ENCODE peak calls at places on chromosomes 2 and 18, in seven cellular contexts. V, W, S, J, C, F and K are unnamed samples. For H3K4me1 and H3K9me3, the result is how much of the 10 kb centered on the place peaks cover.

GRCh38 chr2:206160807-206161179 is 1.1 kb downstream of the EEF1B2 start:
- DNase-seq in V (no peak), W (no peak), S (no peak), J (peak), C (peak), F (no peak), K (no peak)

GRCh38 chr18:49238433-49239042 is 221.9 kb downstream of the DYM start:
- DNase-seq in V (no peak), W (no peak), S (no peak), J (peak), C (peak), F (no peak), K (peak)

GRCh38 chr2:172372436-172372835 is 55.0 kb upstream of the ITGA6 start:
- DNase-seq in V (no peak), W (no peak), S (no peak), J (no peak), C (no peak), F (no peak), K (no peak)

GRCh38 chr18:63741769-63742168 is 33.4 kb upstream of the SERPINB7 start:
- DNase-seq in V (no peak), W (no peak), S (no peak), J (peak), C (no peak), F (no peak), K (no peak)

GRCh38 chr2:128326296-128326790 is 7.7 kb upstream of the HS6ST1 start:
- DNase-seq in V (no peak), W (no peak), S (no peak), J (no peak), C (no peak), F (no peak), K (no peak)

GRCh38 chr2:230757476-230757875 is 44.8 kb downstream of the CAB39 start:
- DNase-seq in V (no peak), W (no peak), S (no peak), J (peak), C (no peak), F (no peak), K (no peak)

GRCh38 chr2:220114443-220114842 is 487.0 kb downstream of the SLC4A3 start:
- DNase-seq in V (no peak), W (no peak), S (no peak), J (peak), C (no peak), F (no peak), K (no peak)

GRCh38 chr2:239268082-239268481 is 132.7 kb downstream of the HDAC4 start:
- DNase-seq in V (no peak), W (peak), S (no peak), J (peak), C (no peak), F (peak), K (no peak)

GRCh38 chr18:21391074-21391673 is 149.1 kb downstream of the GREB1L start:
- DNase-seq in V (no peak), W (no peak), S (no peak), J (peak), C (no peak), F (no peak), K (peak)

GRCh38 chr18:23363865-23364570 is 89.1 kb upstream of the RIOK3 start:
- DNase-seq in V (no peak), W (no peak), S (no peak), J (no peak), C (no peak), F (no peak), K (no peak)

GRCh38 chr2:152418688-152419087 is 83.7 kb downstream of the FMNL2 start:
- DNase-seq in V (no peak), W (no peak), S (no peak), J (peak), C (no peak), F (no peak), K (no peak)

GRCh38 chr18:58362027-58362575 is 266.8 kb downstream of the ALPK2 start:
- DNase-seq in V (no peak), W (no peak), S (peak), J (peak), C (no peak), F (no peak), K (no peak)

GRCh38 chr2:12498703-12499102 is 218.0 kb upstream of the TRIB2 start:
- DNase-seq in V (no peak), W (no peak), S (no peak), J (peak), C (no peak), F (no peak), K (no peak)

GRCh38 chr2:26049641-26050040 is 15.8 kb downstream of the RAB10 start:
- DNase-seq in V (no peak), W (no peak), S (no peak), J (no peak), C (no peak), F (no peak), K (no peak)

GRCh38 chr2:49687873-49688272 is 533.6 kb upstream of the FSHR start:
- DNase-seq in V (no peak), W (no peak), S (no peak), J (peak), C (peak), F (no peak), K (no peak)

GRCh38 chr2:157900203-157900602 is 24.1 kb upstream of the ACVR1 start:
- DNase-seq in V (no peak), W (no peak), S (no peak), J (no peak), C (no peak), F (no peak), K (no peak)

GRCh38 chr2:157897106-157897971 is 21.2 kb upstream of the ACVR1 start:
- DNase-seq in V (peak), W (no peak), S (no peak), J (no peak), C (peak), F (no peak), K (no peak)

GRCh38 chr2:157898591-157898996 is 22.5 kb upstream of the ACVR1 start:
- DNase-seq in V (peak), W (peak), S (peak), J (peak), C (no peak), F (no peak), K (no peak)

GRCh38 chr2:157900684-157901083 is 24.6 kb upstream of the ACVR1 start:
- DNase-seq in V (no peak), W (no peak), S (no peak), J (no peak), C (no peak), F (no peak), K (no peak)

GRCh38 chr2:157899125-157899839 is 23.2 kb upstream of the ACVR1 start:
- DNase-seq in V (no peak), W (no peak), S (no peak), J (no peak), C (no peak), F (no peak), K (no peak)
- H3K4me3 ChIP-seq in V (no peak), W (no peak), S (no peak), J (no peak), C (no peak), F (no peak), K (no peak)

GRCh38 chr2:47056374-47056773 is 98.7 kb downstream of the STPG4 start:
- DNase-seq in V (no peak), W (no peak), S (peak), J (peak), C (no peak), F (no peak), K (no peak)
- H3K4me1 ChIP-seq in V (under half), W (under half), S (under half), J (under half), C (under half), F (half or more), K (under half)

GRCh38 chr2:241586564-241587264 is 28.2 kb downstream of the BOK start:
- DNase-seq in V (no peak), W (no peak), S (no peak), J (no peak), C (no peak), F (no peak), K (no peak)
- H3K9me3 ChIP-seq in V (under half), W (under half), S (under half), J (under half), C (under half), F (under half), K (under half)

DNA sequence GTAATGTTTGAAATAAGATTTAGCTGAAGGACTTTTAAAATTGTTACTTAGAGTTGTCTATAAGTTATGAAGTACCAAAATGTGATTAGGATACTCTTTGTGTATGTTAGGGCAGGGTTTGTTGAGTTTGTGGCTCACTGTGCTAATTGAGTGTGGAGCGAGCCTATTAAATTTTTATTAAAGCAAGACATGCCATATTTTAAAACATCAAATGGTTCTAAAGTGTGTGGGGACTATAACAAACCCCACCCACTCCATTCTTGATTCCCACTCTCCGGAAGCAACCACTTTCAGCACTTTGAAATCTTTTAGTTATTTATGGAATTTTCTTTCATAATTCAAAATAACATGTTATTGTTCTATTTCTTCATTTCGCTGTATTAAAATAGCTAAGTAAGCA is 1.8 kb downstream of the HNMT start:
- DNase-seq in V (no peak), W (no peak), S (no peak), J (no peak), C (no peak), F (no peak), K (no peak)
- H3K4me3 ChIP-seq in V (no peak), W (no peak), S (peak), J (no peak), C (no peak), F (peak), K (no peak)

DNA sequence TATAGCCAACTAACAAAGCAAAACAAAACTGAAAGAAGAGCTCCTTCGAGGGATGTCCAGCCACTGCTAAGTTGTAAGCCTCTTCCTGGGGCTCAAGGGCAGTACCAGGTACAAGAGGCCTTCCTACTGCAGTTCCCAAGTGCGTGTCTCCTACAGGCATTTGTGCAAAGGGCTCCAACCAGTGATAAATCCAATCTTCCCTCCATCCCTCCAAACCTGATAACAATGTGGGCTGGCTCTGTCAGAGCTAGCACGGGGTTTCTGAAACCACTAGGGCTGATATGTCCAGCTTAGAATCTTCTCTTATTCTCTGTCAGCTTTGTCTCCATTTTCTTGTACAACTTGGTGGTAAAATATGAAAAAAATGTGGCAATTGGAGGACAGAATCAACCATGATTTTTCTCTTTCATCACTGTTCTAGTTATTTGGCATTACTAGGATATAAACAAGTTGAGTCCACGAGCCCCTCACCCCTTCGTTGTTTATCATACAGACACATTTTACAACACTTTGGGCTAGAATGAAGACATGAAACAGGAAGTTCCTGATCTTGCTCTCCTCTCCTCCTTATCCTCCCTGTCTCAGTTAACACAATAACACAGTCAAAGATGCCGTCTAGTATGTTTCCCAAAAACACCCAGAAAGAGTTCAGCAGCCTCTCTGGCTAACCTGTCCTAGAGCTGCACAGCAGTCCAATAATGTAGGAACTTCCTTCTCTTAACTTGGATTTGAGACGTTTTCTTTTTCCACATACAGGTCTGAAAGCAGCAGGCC is 35.4 kb upstream of the WIPF1 start:
- DNase-seq in V (peak), W (no peak), S (no peak), J (peak), C (peak), F (no peak), K (no peak)
- H3K4me1 ChIP-seq in V (half or more), W (under half), S (under half), J (half or more), C (under half), F (under half), K (under half)

DNA sequence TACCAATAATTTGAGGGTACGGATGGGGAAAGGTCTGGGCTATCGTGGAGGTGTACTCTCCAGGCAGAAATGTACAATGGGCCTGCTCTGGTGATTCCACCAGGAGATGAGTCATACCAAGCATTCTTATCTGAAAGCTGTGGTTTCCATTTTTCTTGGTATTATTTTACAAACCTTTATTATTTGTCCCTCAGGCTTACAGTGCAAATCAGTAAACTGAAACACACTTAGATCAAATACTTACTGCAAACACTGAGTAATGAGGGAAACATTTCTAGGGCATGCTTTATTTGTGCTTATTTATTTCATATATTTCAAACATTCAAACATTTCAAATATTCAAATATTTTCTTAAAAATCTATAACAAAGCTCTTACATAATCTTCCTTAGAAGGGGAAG is 319.8 kb downstream of the RND3 start:
- DNase-seq in V (no peak), W (no peak), S (no peak), J (peak), C (no peak), F (no peak), K (no peak)
- H3K9me3 ChIP-seq in V (under half), W (under half), S (under half), J (under half), C (under half), F (under half), K (under half)